ENCODE peak calls at places on chromosomes 7 and 10, in five cellular contexts. T is GM12878, N is HCT116, M is K562, D is HepG2. Y is an unnamed sample.

GRCh38 chr10:121527690-121528089 is 70.6 kb downstream of the FGFR2 start:
- DNase-seq in M (no peak), N (no peak), D (no peak), T (no peak), Y (no peak)

GRCh38 chr7:40175725-40176510 is 41.1 kb downstream of the SUGCT start:
- DNase-seq in M (no peak), T (no peak), N (no peak), D (no peak), Y (no peak)

GRCh38 chr7:144587701-144588100 is 184.2 kb upstream of the NOBOX start:
- DNase-seq in D (no peak), T (no peak), M (no peak), N (no peak), Y (no peak)

GRCh38 chr7:34107306-34107705 is 202.0 kb downstream of the BMPER start:
- DNase-seq in T (no peak), N (no peak), D (no peak), M (no peak), Y (no peak)

GRCh38 chr7:114874170-114874569 is 47.7 kb upstream of the MDFIC start:
- DNase-seq in T (no peak), D (no peak), M (no peak), N (no peak), Y (no peak)

GRCh38 chr10:71266147-71266917 is 52.7 kb upstream of the SLC29A3 start:
- DNase-seq in T (no peak), N (no peak), M (peak), D (peak), Y (peak)

GRCh38 chr10:60797200-60797599 is 18.9 kb downstream of the CDK1 start:
- DNase-seq in M (no peak), D (peak), N (no peak), T (no peak), Y (no peak)

GRCh38 chr7:100674441-100675407 is 1.2 kb downstream of the GNB2 start:
- DNase-seq in D (no peak), M (no peak), T (no peak), N (no peak), Y (no peak)

GRCh38 chr7:92527300-92528187 is 776 bp downstream of the PEX1 start:
- DNase-seq in M (peak), N (peak), D (peak), T (peak), Y (peak)

GRCh38 chr10:86848747-86849146 is 92.3 kb downstream of the BMPR1A start:
- DNase-seq in D (no peak), N (no peak), M (no peak), T (no peak), Y (no peak)

GRCh38 chr10:71748671-71749191 is 24.6 kb downstream of the VSIR start:
- DNase-seq in N (no peak), T (peak), D (no peak), M (peak), Y (no peak)

GRCh38 chr10:88642991-88643390 is 21.3 kb upstream of the LIPF start:
- DNase-seq in D (no peak), M (no peak), N (no peak), T (no peak), Y (no peak)

GRCh38 chr10:42850931-42851330 is 68.3 kb downstream of the BMS1 start:
- DNase-seq in D (no peak), N (no peak), T (no peak), M (no peak), Y (no peak)

GRCh38 chr7:5523052-5523711 is 99.5 kb upstream of the TNRC18 start:
- DNase-seq in T (no peak), D (no peak), M (no peak), N (no peak), Y (peak)
- TF ChIP-seq JUND in T (no peak), D (no peak), M (no peak), N (no peak), Y (no peak)

DNA sequence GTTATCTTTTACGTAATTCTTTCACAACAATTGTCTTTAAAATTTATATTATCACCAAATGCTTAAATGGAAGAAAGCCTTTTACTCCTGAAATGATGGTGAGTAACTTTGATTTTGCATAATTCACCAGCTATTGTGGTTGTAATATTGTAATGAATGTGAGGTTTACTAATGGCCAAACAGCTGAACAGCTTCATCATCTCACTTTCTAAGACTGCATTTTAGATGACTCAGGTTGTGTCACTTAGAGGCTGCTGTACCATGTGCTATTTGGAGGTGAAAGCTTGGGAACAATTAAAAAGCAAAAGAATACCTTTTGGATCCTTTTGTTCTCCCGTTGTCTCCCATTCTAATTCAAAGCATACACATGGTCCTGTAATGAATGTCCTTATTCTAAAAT is 604.0 kb upstream of the PFKP start:
- DNase-seq in M (no peak), D (no peak), T (no peak), N (no peak), Y (no peak)
- TF ChIP-seq JUND in M (no peak), D (no peak), T (no peak), N (no peak), Y (no peak)

GRCh38 chr7:18461785-18462467 is 33.6 kb upstream of the HDAC9 start:
- DNase-seq in M (no peak), D (no peak), N (no peak), T (no peak), Y (no peak)

GRCh38 chr7:18457832-18458231 is 37.7 kb upstream of the HDAC9 start:
- DNase-seq in D (no peak), T (no peak), M (no peak), N (no peak), Y (no peak)

GRCh38 chr7:18458830-18459229 is 36.7 kb upstream of the HDAC9 start:
- DNase-seq in M (no peak), D (no peak), T (no peak), N (no peak), Y (peak)

GRCh38 chr7:18459846-18460245 is 35.7 kb upstream of the HDAC9 start:
- DNase-seq in T (no peak), D (no peak), N (no peak), M (no peak), Y (no peak)

GRCh38 chr7:18459439-18459838 is 36.1 kb upstream of the HDAC9 start:
- DNase-seq in D (no peak), N (no peak), M (no peak), T (no peak), Y (peak)
- TF ChIP-seq JUND in D (no peak), N (no peak), M (no peak), T (no peak), Y (no peak)

DNA sequence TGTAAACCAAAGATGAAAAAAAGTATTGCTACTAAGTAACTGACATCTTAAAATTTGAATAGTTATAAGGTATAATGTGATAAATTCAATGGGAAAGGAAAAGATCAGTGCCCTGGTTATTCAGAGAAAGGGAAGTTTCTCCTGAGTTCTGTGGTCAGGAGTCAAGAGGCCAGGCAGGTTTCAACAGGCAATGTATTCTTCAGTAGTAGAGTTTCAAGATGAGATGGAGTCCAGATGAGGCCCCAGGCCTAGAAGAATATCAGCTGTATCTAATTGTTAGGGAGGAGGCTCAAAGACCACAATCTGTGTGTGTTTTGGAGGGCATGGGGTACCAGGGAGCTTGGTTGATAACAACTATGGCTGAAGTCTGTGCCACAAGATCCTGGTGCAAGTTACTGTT is 101.4 kb upstream of the DLX6 start:
- DNase-seq in T (no peak), M (no peak), N (no peak), D (no peak), Y (no peak)
- TF ChIP-seq JUND in T (no peak), M (no peak), N (no peak), D (no peak), Y (no peak)

GRCh38 chr10:92876509-92877036 is 28.3 kb downstream of the EXOC6 start:
- DNase-seq in N (no peak), M (no peak), D (no peak), T (no peak), Y (no peak)

GRCh38 chr10:92880912-92881311 is 32.6 kb downstream of the EXOC6 start:
- DNase-seq in T (no peak), M (no peak), N (no peak), D (no peak), Y (no peak)

DNA sequence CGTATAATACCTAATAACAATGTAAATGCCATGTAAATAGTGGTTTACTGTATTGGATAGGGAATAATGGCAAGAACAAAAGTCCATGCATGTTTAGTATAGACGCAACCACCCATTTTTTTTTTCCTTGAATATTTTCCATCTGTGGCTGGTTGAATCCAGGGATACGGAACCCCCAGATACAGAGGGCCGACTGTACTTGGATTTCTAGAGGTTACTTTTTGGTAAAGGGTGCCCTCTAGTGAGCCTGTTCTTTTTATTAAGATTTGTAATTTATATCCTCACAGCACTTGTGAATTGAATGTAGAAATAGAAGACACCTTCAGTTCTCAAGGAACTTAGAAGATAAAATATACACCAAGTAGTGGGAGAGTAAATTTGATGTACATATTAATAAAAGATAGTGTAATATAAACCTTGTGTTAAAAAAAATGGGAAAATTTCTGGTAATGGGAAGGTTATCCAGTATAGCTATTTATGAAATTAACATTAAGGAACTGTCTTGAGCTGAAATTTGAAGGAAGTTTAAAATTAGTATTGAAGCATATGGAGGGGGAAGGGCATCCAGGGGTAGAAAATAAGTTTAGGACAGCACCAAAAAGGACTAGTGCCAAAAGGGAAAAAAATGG is 32.0 kb downstream of the EXOC6 start:
- DNase-seq in T (no peak), M (no peak), D (peak), N (peak), Y (peak)
- TF ChIP-seq JUND in T (no peak), M (no peak), D (no peak), N (no peak), Y (no peak)

GRCh38 chr10:132432176-132432540 is 35.2 kb downstream of the PWWP2B start:
- DNase-seq in N (no peak), D (no peak), T (no peak), M (no peak), Y (no peak)

GRCh38 chr10:132436861-132437410 is 39.9 kb downstream of the PWWP2B start:
- DNase-seq in D (no peak), N (no peak), T (no peak), M (no peak), Y (no peak)

GRCh38 chr10:132431537-132432175 is 34.7 kb downstream of the PWWP2B start:
- DNase-seq in M (no peak), N (no peak), T (no peak), D (no peak), Y (no peak)

GRCh38 chr10:132433671-132434340 is 36.8 kb downstream of the PWWP2B start:
- DNase-seq in M (no peak), D (no peak), T (no peak), N (no peak), Y (no peak)

DNA sequence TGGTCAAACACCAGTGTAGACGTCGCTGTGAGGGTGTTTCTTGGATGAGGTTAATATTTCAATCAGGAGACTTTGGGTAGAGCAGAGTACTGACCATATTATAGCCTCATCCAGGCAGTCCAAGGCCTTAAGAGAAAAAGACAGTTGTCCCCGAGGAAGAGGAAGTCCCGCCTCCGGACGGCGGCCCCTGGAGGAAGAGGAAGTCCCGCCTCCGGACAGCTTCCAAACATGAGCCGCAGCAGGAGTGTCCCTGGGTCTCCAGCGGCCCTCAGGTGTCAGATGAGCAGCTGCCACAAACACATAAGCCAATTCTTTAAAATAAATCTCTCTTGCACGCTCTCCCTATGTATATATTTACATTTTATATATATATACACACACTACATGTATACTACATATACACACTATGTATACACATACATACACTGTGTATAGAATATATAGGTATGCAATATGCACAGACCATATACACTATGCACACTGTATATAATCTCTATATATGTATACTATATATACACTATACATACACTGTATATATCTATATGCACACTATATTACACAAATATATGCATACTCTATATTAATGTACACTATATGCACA is 37.5 kb downstream of the PWWP2B start:
- DNase-seq in T (no peak), M (peak), N (no peak), D (no peak), Y (no peak)
- TF ChIP-seq JUND in T (no peak), M (no peak), N (no peak), D (no peak), Y (no peak)

DNA sequence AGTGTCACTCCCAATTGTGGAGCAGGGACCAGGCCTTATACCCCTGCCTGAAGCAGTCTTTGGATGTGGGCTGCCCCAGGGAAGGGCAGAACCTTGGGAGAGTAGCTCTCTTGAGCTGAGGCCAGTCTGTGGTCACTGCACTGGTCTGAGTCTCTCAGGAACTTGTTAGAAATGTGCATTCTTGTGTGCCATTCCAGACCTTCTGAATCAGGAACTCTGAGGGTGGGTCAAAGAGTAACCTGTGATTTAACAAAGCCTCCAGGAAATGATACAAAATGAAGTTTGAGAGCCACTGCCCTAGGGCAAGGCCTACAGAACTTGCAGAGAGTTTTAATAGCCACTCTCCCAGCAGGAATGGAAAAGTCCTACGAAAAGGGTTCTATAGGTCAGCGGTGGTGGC is 68.1 kb downstream of the LYZL1 start:
- DNase-seq in D (peak), M (no peak), N (no peak), T (no peak), Y (no peak)
- TF ChIP-seq JUND in D (no peak), M (no peak), N (no peak), T (no peak), Y (no peak)

DNA sequence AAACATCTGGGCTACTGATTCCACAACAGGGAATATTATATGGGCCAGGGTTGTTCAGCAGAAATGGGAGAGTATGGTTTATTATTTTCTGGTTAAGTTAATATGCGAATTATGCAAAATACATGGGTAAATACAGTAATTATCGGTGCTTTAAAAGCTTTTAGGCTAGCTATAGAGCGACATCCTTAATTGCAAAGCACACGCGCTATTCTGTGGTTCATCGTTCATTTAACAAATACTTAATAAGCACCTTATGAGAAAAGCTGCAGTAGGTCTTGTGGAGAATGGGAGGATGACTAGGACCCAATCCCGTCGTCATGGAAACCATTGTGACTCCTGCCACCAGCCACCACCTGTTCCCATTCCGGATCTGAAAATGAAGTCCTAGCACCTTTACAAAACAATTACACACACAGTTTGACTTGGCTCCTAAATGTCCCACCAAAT is 615 bp upstream of the CEP41 start:
- DNase-seq in T (no peak), M (peak), N (no peak), D (no peak), Y (no peak)
- TF ChIP-seq JUND in T (no peak), M (no peak), N (no peak), D (no peak), Y (no peak)

DNA sequence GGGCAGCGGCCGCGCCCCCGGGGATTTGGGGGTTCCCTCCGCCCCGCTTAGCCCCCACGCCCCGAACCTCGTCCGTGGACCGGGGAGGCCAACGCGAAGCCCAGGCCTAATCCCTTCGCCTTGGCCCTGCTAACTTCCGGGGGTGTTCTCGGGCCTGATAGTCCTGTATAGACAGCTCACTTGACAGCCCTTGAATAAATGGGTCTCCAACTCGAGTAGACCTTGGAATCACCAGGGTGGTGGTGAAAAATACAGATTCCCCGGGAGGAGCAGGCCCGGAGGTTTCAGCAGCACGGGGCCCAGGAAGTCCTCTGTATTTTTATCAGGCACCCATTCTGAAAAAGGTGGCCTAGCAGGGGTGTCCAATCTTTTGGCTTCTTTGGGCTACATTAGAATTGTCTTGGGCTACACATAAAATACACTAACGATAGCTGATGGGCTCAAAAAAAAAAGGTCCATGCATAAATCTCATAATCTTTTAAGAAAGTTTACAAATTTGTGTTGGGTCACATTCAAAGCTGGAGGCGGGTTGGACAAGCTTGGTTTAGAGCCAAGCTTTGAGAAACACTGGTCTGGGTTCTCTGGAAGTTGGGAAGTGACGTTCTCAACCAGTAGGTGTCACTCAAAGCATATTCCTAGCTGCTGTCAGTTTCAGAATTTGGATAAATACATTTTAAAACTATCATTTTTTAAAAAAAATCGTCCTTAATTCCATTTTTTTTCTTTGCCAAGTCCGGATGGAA is 221.7 kb downstream of the PHTF2 start:
- DNase-seq in N (peak), M (peak), T (peak), D (peak), Y (peak)
- TF ChIP-seq JUND in N (no peak), M (no peak), T (no peak), D (no peak), Y (no peak)

Y was measured in T47D.